ENCODE peak calls at places on chromosomes 4 and X, in six cellular contexts. K is breast epithelium, G is A549, B is stomach, C is heart left ventricle, D is Peyer's patch. S is an unnamed sample. For H3K4me1, the result is how much of the 10 kb centered on the place peaks cover.

GRCh38 chr4:121484633-121485032 is 103.8 kb upstream of the QRFPR start:
- DNase-seq in C (no peak), K (no peak), G (peak), B (peak), D (no peak), S (peak)

GRCh38 chrX:44506688-44507087 is 36.0 kb downstream of the FUNDC1 start:
- DNase-seq in K (no peak), B (no peak), D (no peak), C (no peak), G (no peak), S (no peak)

GRCh38 chrX:105167233-105167632 is 53.3 kb downstream of the TEX13A start:
- DNase-seq in B (no peak), K (no peak), C (no peak), G (no peak), D (no peak), S (no peak)

GRCh38 chr4:52789774-52790173 is 38.5 kb upstream of the ERVMER34-1 start:
- DNase-seq in B (no peak), C (no peak), G (no peak), K (no peak), D (no peak), S (no peak)

GRCh38 chr4:25107827-25108516 is 52.3 kb downstream of the SEPSECS start:
- DNase-seq in B (peak), G (no peak), K (no peak), C (peak), D (no peak), S (no peak)

GRCh38 chrX:97016106-97016505 is 132.4 kb downstream of the RPA4 start:
- DNase-seq in K (no peak), C (no peak), B (no peak), G (no peak), D (no peak), S (no peak)

GRCh38 chrX:19840899-19841648 is 46.3 kb downstream of the SH3KBP1 start:
- DNase-seq in K (no peak), C (no peak), D (peak), G (no peak), B (no peak), S (no peak)

GRCh38 chr4:138175337-138175794 is 66.8 kb downstream of the SLC7A11 start:
- DNase-seq in C (no peak), K (no peak), G (no peak), B (peak), D (no peak), S (peak)

GRCh38 chr4:37815591-37815990 is 10.9 kb upstream of the PGM2 start:
- DNase-seq in K (no peak), G (no peak), B (no peak), D (no peak), C (no peak), S (no peak)

GRCh38 chr4:86569103-86569870 is 24.8 kb upstream of the PTPN13 start:
- DNase-seq in C (no peak), G (no peak), K (no peak), B (no peak), D (no peak), S (no peak)

DNA sequence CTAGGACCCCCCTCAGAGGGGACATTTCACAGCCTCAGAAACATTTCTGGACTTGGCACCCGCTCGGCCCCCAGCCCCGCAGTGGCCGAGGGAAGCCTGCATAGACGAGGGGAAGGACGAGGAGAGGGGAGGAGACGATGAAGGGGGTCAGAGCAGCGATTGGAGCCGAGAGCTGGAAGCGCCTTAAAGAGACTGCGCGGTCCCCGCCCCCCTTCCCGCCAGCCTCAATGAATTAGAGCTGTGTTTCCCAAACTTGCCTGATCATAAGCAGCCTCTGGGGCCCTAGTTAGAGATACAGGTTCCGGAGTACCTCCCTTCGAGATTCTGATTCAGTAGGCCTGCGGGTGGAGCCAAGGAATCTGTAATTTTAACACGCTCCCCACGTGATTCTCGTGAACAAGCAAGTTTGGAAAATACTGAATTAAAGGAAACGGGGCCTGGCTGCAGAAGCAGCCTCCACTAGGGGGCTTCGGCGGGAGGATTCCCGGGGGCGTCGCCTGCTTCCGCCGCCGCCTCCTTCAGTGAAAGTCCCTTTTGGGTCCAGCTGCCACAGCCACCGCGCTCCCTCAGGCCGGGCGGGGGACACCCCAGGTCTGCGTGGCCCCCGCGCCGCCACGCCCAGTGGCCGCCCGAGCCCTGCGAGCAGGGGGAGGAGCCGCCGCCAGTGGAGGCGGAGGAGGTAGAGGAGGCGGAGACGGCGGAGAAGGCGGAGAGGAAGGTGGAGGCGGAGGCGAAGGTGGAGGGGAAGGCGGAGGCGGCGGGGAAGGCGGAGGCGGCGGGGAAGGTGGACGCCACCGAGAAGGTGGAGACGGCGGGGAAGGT is at the start of gene USP27X:
- DNase-seq in K (peak), B (peak), C (peak), D (peak), G (peak), S (peak)
- TF ChIP-seq POLR2A in K (peak), B (no peak), C (peak), D (peak), G (peak), S (peak)

GRCh38 chrX:153565996-153566580 is 32.9 kb downstream of the CCNQ start:
- DNase-seq in K (no peak), G (no peak), D (no peak), B (no peak), C (no peak), S (no peak)
- H3K4me1 ChIP-seq in K (under half), G (under half), D (under half), B (under half), C (under half), S (under half)

DNA sequence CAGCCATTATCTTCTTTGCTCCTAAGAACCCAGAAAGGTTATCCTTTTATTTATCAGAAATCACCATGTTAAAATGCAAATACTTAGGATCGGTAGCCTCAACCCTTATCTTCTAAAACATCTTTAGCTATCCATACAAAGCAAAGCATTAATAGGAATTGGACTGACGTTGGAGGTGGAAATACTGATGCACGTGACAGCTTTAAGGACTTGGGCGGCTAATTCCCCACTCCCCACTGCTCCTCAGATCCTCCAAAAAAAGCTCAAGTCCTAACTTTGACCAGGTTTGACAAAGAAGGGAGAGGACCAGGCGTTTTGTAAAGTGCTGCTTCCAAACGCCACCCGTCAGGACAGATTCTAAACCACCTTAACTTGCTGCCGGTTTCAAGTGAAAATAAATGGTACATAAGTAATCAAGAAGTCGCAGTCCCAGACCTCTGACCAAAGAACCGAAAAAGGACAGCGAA is 496 bp upstream of the SPCS3 start:
- DNase-seq in K (no peak), G (no peak), B (no peak), D (no peak), C (no peak), S (no peak)
- TF ChIP-seq POLR2A in K (no peak), G (no peak), B (no peak), D (no peak), C (no peak), S (no peak)

GRCh38 chr4:6030679-6031078 is 12.4 kb upstream of the C4orf50 start:
- DNase-seq in D (no peak), C (no peak), G (no peak), K (no peak), B (no peak), S (no peak)

GRCh38 chr4:6032249-6033244 is 14.3 kb upstream of the C4orf50 start:
- DNase-seq in D (no peak), C (no peak), G (peak), B (peak), K (no peak), S (no peak)

GRCh38 chr4:6035786-6036185 is 17.6 kb upstream of the C4orf50 start:
- DNase-seq in C (no peak), K (no peak), G (no peak), B (no peak), D (no peak), S (no peak)

GRCh38 chr4:6031831-6032230 is 13.6 kb upstream of the C4orf50 start:
- DNase-seq in C (no peak), K (no peak), G (no peak), D (no peak), B (no peak), S (no peak)

GRCh38 chr4:6033381-6033780 is 15.2 kb upstream of the C4orf50 start:
- DNase-seq in D (no peak), G (no peak), C (no peak), B (no peak), K (no peak), S (no peak)
- H3K4me1 ChIP-seq in D (under half), G (under half), C (under half), B (under half), K (under half), S (under half)

DNA sequence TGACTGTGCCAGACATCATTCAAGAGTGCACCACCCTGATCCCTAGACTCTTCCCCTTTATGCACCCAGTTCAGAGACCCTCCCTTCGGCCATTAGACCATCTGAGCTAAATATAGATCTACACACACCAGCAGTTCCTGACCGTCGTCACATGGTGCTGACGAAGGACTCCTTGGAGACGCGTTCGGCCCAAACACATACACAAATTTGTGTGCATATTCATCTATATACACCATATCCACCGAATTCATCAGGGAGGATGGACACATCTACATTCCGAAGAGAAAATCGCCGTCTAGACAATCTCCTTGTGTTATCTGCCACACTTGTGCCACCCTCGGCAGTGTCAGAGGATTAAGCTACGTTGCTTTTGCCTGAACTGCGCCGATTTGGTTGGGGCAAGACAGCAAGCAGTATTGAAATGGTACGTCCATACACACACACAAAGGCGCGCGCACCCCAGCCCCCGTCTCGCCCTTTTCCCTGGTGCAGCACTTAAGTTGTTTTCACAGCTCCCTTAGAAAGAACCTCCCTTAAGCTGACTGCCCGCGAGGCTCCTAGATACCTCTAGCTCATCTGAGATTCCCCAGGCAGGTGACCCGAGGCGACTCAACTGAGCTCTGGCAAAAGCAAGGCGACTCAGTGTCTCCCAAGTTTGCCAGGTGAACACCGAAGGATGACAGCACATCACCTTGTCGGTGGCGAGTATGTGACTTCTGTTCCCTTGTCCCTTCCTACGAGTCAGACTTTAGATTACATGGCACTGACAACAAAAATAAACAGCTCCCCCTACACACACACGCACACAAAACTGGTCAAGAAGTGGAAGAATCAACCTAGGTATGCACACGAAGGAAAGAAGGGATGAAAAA is 1.0 kb downstream of the RASGEF1B start:
- DNase-seq in G (no peak), B (peak), D (peak), C (peak), K (peak), S (peak)
- TF ChIP-seq POLR2A in G (no peak), B (no peak), D (no peak), C (no peak), K (no peak), S (no peak)

GRCh38 chr4:156971623-156972369 is at the start of gene PDGFC:
- DNase-seq in B (peak), D (peak), C (peak), K (peak), G (peak), S (peak)
- H3K4me1 ChIP-seq in B (under half), D (under half), C (under half), K (under half), G (under half), S (under half)

GRCh38 chrX:151634937-151635336 is 60.3 kb upstream of the PRRG3 start:
- DNase-seq in C (no peak), D (no peak), B (no peak), K (no peak), G (no peak), S (no peak)

GRCh38 chrX:151631822-151632221 is 63.4 kb upstream of the PRRG3 start:
- DNase-seq in D (no peak), C (no peak), B (no peak), K (no peak), G (no peak), S (no peak)

GRCh38 chrX:151633157-151633556 is 62.1 kb upstream of the PRRG3 start:
- DNase-seq in C (no peak), B (no peak), G (no peak), D (no peak), K (no peak), S (no peak)
- TF ChIP-seq POLR2A in C (no peak), B (no peak), G (no peak), D (no peak), K (no peak), S (no peak)

DNA sequence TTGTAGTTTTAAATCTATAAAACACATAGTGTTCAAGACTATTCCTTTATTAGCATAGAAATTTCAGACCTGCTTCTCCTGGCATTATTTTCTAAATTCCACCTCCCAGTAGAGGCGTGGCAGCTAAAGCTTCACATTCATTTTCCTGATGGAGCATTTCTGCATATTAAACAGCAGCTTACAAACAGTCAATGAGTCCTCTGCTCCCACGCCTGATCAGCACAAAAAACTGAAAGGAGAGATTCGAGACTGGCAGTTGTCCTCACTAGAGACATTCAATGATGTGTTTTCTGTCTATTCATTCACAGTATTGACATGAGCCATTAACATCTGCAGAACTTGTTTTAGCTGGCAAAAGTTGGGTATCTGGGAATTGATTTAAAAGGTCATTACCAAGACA is 61.4 kb downstream of the SHISA3 start:
- DNase-seq in C (no peak), D (no peak), K (no peak), G (no peak), B (no peak), S (no peak)
- H3K4me1 ChIP-seq in C (under half), D (under half), K (under half), G (under half), B (under half), S (under half)

GRCh38 chr4:157664726-157665125 is 444.2 kb downstream of the GRIA2 start:
- DNase-seq in B (no peak), C (no peak), D (no peak), K (no peak), G (no peak), S (no peak)
- TF ChIP-seq POLR2A in B (no peak), C (no peak), D (no peak), K (no peak), G (no peak), S (no peak)

GRCh38 chr4:8202526-8203375 is 3.7 kb downstream of the SH3TC1 start:
- DNase-seq in G (no peak), K (no peak), B (no peak), C (no peak), D (no peak), S (peak)
- H3K4me1 ChIP-seq in G (under half), K (under half), B (half or more), C (under half), D (half or more), S (under half)